ENCODE peak calls at places on chromosome 1, in six cellular contexts. C is HCT116, D is brain microvascular endothelial cell, P is stomach, S is fibroblast of the aortic adventitia, I is cardiac fibroblast. Y is an unnamed sample.

GRCh38 chr1:12542596-12543592 is 75.1 kb downstream of the DHRS3 start:
- DNase-seq in C (no peak), D (no peak), P (no peak), S (no peak), I (no peak), Y (no peak)

GRCh38 chr1:219790834-219791615 is 137.3 kb downstream of the SLC30A10 start:
- DNase-seq in C (no peak), D (peak; percentile 75), P (no peak), S (peak; percentile 73), I (no peak), Y (no peak)

GRCh38 chr1:112505400-112505785 is 3.4 kb upstream of the WNT2B start:
- DNase-seq in C (no peak), D (no peak), P (no peak), S (no peak), I (no peak), Y (no peak)

GRCh38 chr1:30742963-30743559 is 14.5 kb downstream of the LAPTM5 start:
- DNase-seq in C (no peak), D (no peak), P (no peak), S (no peak), I (no peak), Y (no peak)

GRCh38 chr1:50531027-50531426 is 107.8 kb upstream of the DMRTA2 start:
- DNase-seq in C (no peak), D (no peak), P (no peak), S (peak; percentile 43), I (peak; percentile 15), Y (no peak)

GRCh38 chr1:109523706-109524105 is 14.2 kb upstream of the AMIGO1 start:
- DNase-seq in C (no peak), D (no peak), P (no peak), S (no peak), I (no peak), Y (no peak)

GRCh38 chr1:211605034-211605433 is 26.1 kb upstream of the SLC30A1 start:
- DNase-seq in C (no peak), D (no peak), P (no peak), S (no peak), I (no peak), Y (no peak)

GRCh38 chr1:34781071-34781843 is at the start of gene GJB3:
- DNase-seq in C (no peak), D (no peak), P (no peak), S (no peak), I (no peak), Y (no peak)

GRCh38 chr1:24503870-24504523 is 1.4 kb downstream of the RCAN3 start:
- DNase-seq in C (no peak), D (no peak), P (no peak), S (no peak), I (no peak), Y (no peak)

GRCh38 chr1:94011129-94011528 is 101.9 kb upstream of the GCLM start:
- DNase-seq in C (no peak), D (no peak), P (no peak), S (no peak), I (no peak), Y (no peak)

GRCh38 chr1:29749546-29749945 is 513.2 kb downstream of the PTPRU start:
- DNase-seq in C (no peak), D (no peak), P (no peak), S (no peak), I (no peak), Y (no peak)

GRCh38 chr1:201468501-201468843 is 516 bp downstream of the PHLDA3 start:
- DNase-seq in C (no peak), D (no peak), P (peak; percentile 44), S (no peak), I (peak; percentile 42), Y (no peak)

GRCh38 chr1:22208973-22209378 is 66.1 kb upstream of the WNT4 start:
- DNase-seq in C (no peak), D (no peak), P (no peak), S (no peak), I (no peak), Y (no peak)

GRCh38 chr1:205939690-205940330 is 3.4 kb downstream of the SLC26A9 start:
- DNase-seq in C (peak; percentile 31), D (no peak), P (peak; percentile 68), S (no peak), I (no peak), Y (peak; percentile 73)

GRCh38 chr1:235954306-235955283 is 87.9 kb upstream of the LYST start:
- DNase-seq in C (no peak), D (peak; percentile 34), P (no peak), S (no peak), I (peak; percentile 35), Y (peak; percentile 39)

GRCh38 chr1:12180903-12181302 is 14.1 kb downstream of the TNFRSF1B start:
- DNase-seq in C (no peak), D (no peak), P (no peak), S (no peak), I (no peak), Y (no peak)

DNA sequence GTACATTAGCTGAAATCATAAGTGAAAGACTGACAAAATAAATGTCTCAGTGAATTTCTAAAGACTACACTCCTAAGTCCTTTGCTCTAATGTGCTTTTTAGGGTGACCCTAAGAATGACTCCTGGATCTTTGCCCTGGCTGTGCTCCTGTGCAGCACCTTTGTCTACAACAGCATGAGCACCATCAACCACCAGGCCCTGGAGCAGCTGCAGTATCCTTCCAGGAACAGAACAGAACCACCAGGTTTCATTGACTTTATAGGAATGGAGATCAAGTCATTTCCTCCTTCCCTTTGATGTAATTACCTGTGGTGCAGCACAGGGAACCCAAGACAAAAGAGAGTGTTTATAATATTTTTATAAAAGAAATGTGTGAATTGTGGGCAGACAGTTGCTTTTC is 14.1 kb downstream of the GBP6 start:
- DNase-seq in C (no peak), D (no peak), P (no peak), S (no peak), I (no peak), Y (no peak)
- H3K4me3 ChIP-seq in C (no peak overlapping the region), D (no peak overlapping the region), P (no peak overlapping the region), S (no peak overlapping the region), I (no peak overlapping the region), Y (no peak overlapping the region)

GRCh38 chr1:145957443-145958319 is at the start of gene LIX1L:
- DNase-seq in C (peak; percentile 90), D (peak; percentile 96), P (peak; percentile 96), S (peak; percentile 97), I (peak; percentile 98), Y (peak; percentile 96)

GRCh38 chr1:145958734-145959133 is 917 bp upstream of the LIX1L start:
- DNase-seq in C (no peak), D (no peak), P (no peak), S (no peak), I (no peak), Y (no peak)

GRCh38 chr1:145956776-145957442 is 908 bp downstream of the LIX1L start:
- DNase-seq in C (no peak), D (no peak), P (no peak), S (peak; percentile 87), I (peak; percentile 31), Y (no peak)

GRCh38 chr1:145955436-145955835 is 2.4 kb downstream of the LIX1L start:
- DNase-seq in C (no peak), D (no peak), P (no peak), S (peak; percentile 76), I (no peak), Y (no peak)

GRCh38 chr1:145956361-145956760 is 1.5 kb downstream of the LIX1L start:
- DNase-seq in C (no peak), D (no peak), P (no peak), S (no peak), I (no peak), Y (no peak)
- H3K4me3 ChIP-seq in C (no peak overlapping the region), D (peak overlapping the region; percentile 79), P (peak overlapping the region; percentile 82), S (peak overlapping the region; percentile 82), I (peak overlapping the region; percentile 70), Y (peak overlapping the region; percentile 62)

DNA sequence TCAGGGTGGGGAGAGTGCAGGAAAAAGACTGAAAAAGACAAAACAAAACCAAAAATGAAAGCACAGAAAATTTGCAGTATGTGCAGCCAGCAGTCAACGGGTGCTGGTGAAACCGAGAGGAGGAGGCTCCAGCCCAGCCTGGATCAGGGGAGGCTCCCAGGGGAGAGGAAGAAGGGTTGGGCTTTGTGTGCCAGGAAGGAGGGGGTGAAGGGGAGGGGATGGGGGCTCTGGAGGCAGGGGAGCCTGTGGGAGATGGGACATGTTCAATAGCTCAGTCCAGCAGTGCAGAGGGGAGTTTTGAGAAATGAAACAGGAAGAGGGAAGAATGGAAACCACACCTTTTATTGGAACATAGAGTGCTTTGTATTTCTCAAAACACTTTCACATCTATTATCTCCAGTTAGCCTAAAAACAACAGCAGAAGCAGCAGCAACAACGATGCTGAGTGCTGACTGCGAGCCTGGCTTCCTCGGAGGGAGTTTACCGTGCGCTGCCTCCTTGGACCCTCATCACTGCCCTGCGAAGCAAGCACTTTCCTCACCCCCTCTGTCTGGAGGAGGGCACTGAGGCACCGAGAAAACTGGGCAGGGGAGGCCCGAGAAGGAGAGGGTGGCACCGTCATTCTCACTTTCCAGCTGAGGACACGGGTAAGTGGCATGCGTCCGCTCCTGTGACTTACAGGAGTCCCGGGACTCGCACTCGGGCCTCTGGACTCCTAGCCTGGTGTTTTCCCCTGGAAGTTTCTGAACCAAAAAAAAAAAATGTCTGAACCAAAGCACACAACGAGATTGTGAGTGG is 62.9 kb downstream of the MDM4 start:
- DNase-seq in C (no peak), D (no peak), P (peak; percentile 31), S (peak; percentile 48), I (peak; percentile 30), Y (no peak)
- H3K4me3 ChIP-seq in C (no peak overlapping the region), D (no peak overlapping the region), P (peak overlapping the region; percentile 34), S (peak overlapping the region; percentile 40), I (peak overlapping the region; percentile 8), Y (no peak overlapping the region)

GRCh38 chr1:230423261-230423660 is 2.9 kb downstream of the PGBD5 start:
- DNase-seq in C (no peak), D (no peak), P (no peak), S (no peak), I (no peak), Y (no peak)

GRCh38 chr1:230424440-230425251 is 1.5 kb downstream of the PGBD5 start:
- DNase-seq in C (no peak), D (no peak), P (no peak), S (no peak), I (no peak), Y (peak; percentile 70)

GRCh38 chr1:230425252-230426061 is 675 bp downstream of the PGBD5 start:
- DNase-seq in C (no peak), D (no peak), P (no peak), S (no peak), I (no peak), Y (no peak)

GRCh38 chr1:230422221-230422981 is 3.7 kb downstream of the PGBD5 start:
- DNase-seq in C (no peak), D (no peak), P (no peak), S (no peak), I (no peak), Y (no peak)

DNA sequence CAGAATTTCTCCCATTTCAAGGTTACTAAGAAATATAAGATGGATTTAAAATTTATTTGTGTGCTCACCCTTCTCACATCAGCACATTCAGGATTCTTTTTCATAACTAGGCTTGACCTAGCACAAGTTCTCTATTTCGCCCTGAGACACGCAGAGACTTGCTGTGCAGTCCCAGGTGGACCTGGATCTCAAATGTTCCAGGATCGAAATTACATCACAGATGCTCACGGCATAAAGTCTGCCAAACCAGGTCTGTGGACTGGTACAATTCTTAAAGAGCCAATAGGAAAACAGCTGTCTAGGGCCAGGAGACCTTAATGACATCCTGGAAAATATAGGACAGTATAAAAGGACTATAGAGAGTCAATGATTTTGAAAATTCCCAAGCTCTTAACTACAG is 2.2 kb downstream of the PGBD5 start:
- DNase-seq in C (no peak), D (no peak), P (no peak), S (no peak), I (no peak), Y (no peak)
- H3K4me3 ChIP-seq in C (no peak overlapping the region), D (no peak overlapping the region), P (no peak overlapping the region), S (no peak overlapping the region), I (no peak overlapping the region), Y (no peak overlapping the region)